ENCODE peak calls at places on chromosomes 4 and X, in eight cellular contexts. M is left kidney; R is activated T-helper 1 cell treated with Interleukin-2 at 50 U/mL for 16 hours; I is RPMI7951; S is glomerular endothelial cell; T is neural progenitor cell; O is NAMALWA; Y is activated T-cell treated with anti-CD3 and anti-CD28 coated beads, Interleukin-2, amount 50 U/mL, for 72 hours. N is an unnamed sample.
A peak's percentile ranks its signal among the peaks of the same experiment; 100 is the strongest.

GRCh38 chr4:168516841-168517240 is 20.0 kb downstream of the PALLD start:
- DNase-seq in M (no peak), R (no peak), I (peak; percentile 56), S (no peak), T (no peak), O (no peak), Y (no peak), N (no peak)

GRCh38 chr4:3074846-3075651 is 568 bp downstream of the HTT start:
- DNase-seq in M (peak; percentile 94), R (peak; percentile 3), I (peak; percentile 47), S (no peak), T (peak; percentile 88), O (peak; percentile 89), Y (peak; percentile 64), N (peak; percentile 31)

GRCh38 chr4:143700060-143700419 is 435 bp downstream of the FREM3 start:
- DNase-seq in M (peak; percentile 83), R (no peak), I (no peak), S (no peak), T (peak; percentile 19), O (no peak), Y (peak; percentile 3), N (no peak)

GRCh38 chr4:8282134-8282641 is 12.6 kb downstream of the HTRA3 start:
- DNase-seq in M (no peak), R (no peak), I (no peak), S (no peak), T (no peak), O (no peak), Y (no peak), N (no peak)

GRCh38 chr4:56619160-56619559 is 61.9 kb downstream of the HOPX start:
- DNase-seq in M (peak; percentile 52), R (no peak), I (no peak), S (no peak), T (no peak), O (no peak), Y (peak; percentile 7), N (no peak)

GRCh38 chr4:80926446-80926845 is 104.1 kb upstream of the BMP3 start:
- DNase-seq in M (no peak), R (no peak), I (no peak), S (no peak), T (no peak), O (no peak), Y (no peak), N (no peak)

GRCh38 chr4:2258091-2259035 is 3.5 kb downstream of the MXD4 start:
- DNase-seq in M (no peak), R (no peak), I (no peak), S (no peak), T (no peak), O (no peak), Y (no peak), N (no peak)

GRCh38 chr4:136750898-136751297 is 781.4 kb downstream of the PCDH18 start:
- DNase-seq in M (no peak), R (no peak), I (no peak), S (no peak), T (no peak), O (no peak), Y (no peak), N (no peak)

GRCh38 chr4:25397305-25397704 is 20.2 kb downstream of the ANAPC4 start:
- DNase-seq in M (no peak), R (no peak), I (no peak), S (no peak), T (no peak), O (no peak), Y (no peak), N (no peak)

GRCh38 chr4:108142870-108143269 is 25.9 kb downstream of the LEF1 start:
- DNase-seq in M (no peak), R (no peak), I (no peak), S (no peak), T (no peak), O (no peak), Y (no peak), N (no peak)

GRCh38 chr4:183249854-183250253 is 70.2 kb downstream of the CLDN22 start:
- DNase-seq in M (peak; percentile 74), R (no peak), I (peak; percentile 19), S (no peak), T (peak; percentile 52), O (peak; percentile 51), Y (peak; percentile 25), N (no peak)

GRCh38 chr4:101753702-101754101 is 36.8 kb upstream of the BANK1 start:
- DNase-seq in M (no peak), R (no peak), I (no peak), S (no peak), T (no peak), O (no peak), Y (no peak), N (no peak)

GRCh38 chrX:78331708-78332107 is 4.3 kb upstream of the CYSLTR1 start:
- DNase-seq in M (no peak), R (no peak), I (no peak), S (no peak), T (no peak), O (no peak), Y (no peak), N (no peak)

GRCh38 chrX:135114392-135114791 is 5.9 kb downstream of the ETDB start:
- DNase-seq in M (no peak), R (no peak), I (no peak), S (no peak), T (no peak), O (no peak), Y (no peak), N (no peak)

GRCh38 chr4:150209140-150209829 is 131.0 kb downstream of the DCLK2 start:
- DNase-seq in M (peak; percentile 78), R (no peak), I (peak; percentile 59), S (peak; percentile 54), T (peak; percentile 58), O (peak; percentile 62), Y (peak; percentile 24), N (no peak)

GRCh38 chr4:163191999-163192398 is 25.3 kb upstream of the NAF1 start:
- DNase-seq in M (no peak), R (no peak), I (no peak), S (no peak), T (no peak), O (peak; percentile 43), Y (no peak), N (no peak)

GRCh38 chr4:160611181-160611580 is 1508.3 kb downstream of the RAPGEF2 start:
- DNase-seq in M (no peak), R (no peak), I (no peak), S (no peak), T (no peak), O (no peak), Y (no peak), N (no peak)

GRCh38 chr4:88697113-88697512 is 516 bp downstream of the NAP1L5 start:
- DNase-seq in M (peak; percentile 55), R (no peak), I (peak; percentile 44), S (no peak), T (no peak), O (no peak), Y (peak; percentile 24), N (no peak)

GRCh38 chr4:118843237-118843636 is 7.3 kb upstream of the SEC24D start:
- DNase-seq in M (no peak), R (no peak), I (no peak), S (no peak), T (no peak), O (no peak), Y (no peak), N (no peak)

GRCh38 chr4:89868999-89869589 is 25.6 kb upstream of the MMRN1 start:
- DNase-seq in M (no peak), R (no peak), I (peak; percentile 1), S (no peak), T (no peak), O (no peak), Y (no peak), N (no peak)

GRCh38 chr4:56981795-56982201 is 3.1 kb downstream of the POLR2B start:
- DNase-seq in M (no peak), R (no peak), I (peak; percentile 20), S (peak; percentile 72), T (no peak), O (no peak), Y (no peak), N (no peak)

GRCh38 chr4:145619639-145619996 is 433 bp downstream of the MMAA start:
- DNase-seq in M (peak; percentile 89), R (peak; percentile 7), I (peak; percentile 47), S (no peak), T (no peak), O (no peak), Y (peak; percentile 72), N (peak; percentile 32)

GRCh38 chrX:121802881-121803412 is 755.5 kb downstream of the GLUD2 start:
- DNase-seq in M (no peak), R (no peak), I (peak; percentile 54), S (no peak), T (no peak), O (no peak), Y (no peak), N (no peak)

GRCh38 chr4:73609688-73610087 is 10.5 kb downstream of the RASSF6 start:
- DNase-seq in M (no peak), R (no peak), I (peak; percentile 42), S (peak; percentile 68), T (no peak), O (no peak), Y (no peak), N (no peak)

GRCh38 chr4:73477176-73477575 is 4.4 kb upstream of the AFM start:
- DNase-seq in M (no peak), R (no peak), I (no peak), S (no peak), T (no peak), O (no peak), Y (no peak), N (no peak)

GRCh38 chr4:144338834-144339233 is 198.3 kb upstream of the GYPA start:
- DNase-seq in M (peak; percentile 58), R (no peak), I (no peak), S (no peak), T (no peak), O (no peak), Y (no peak), N (no peak)

GRCh38 chr4:6226506-6226905 is 26.2 kb upstream of the JAKMIP1 start:
- DNase-seq in M (no peak), R (no peak), I (no peak), S (no peak), T (no peak), O (no peak), Y (no peak), N (no peak)

GRCh38 chr4:59374416-59374815 is 1825.7 kb upstream of the ADGRL3 start:
- DNase-seq in M (no peak), R (no peak), I (no peak), S (no peak), T (no peak), O (peak; percentile 26), Y (no peak), N (no peak)

GRCh38 chr4:41144812-41145211 is 69.5 kb downstream of the APBB2 start:
- DNase-seq in M (no peak), R (no peak), I (peak; percentile 24), S (no peak), T (no peak), O (no peak), Y (no peak), N (no peak)

GRCh38 chrX:108000751-108001150 is 18.6 kb upstream of the TEX13B start:
- DNase-seq in M (no peak), R (no peak), I (no peak), S (no peak), T (no peak), O (no peak), Y (no peak), N (no peak)

GRCh38 chr4:40183615-40184411 is 13.0 kb upstream of the RHOH start:
- DNase-seq in M (no peak), R (no peak), I (no peak), S (no peak), T (no peak), O (peak; percentile 69), Y (no peak), N (no peak)

GRCh38 chr4:4379540-4380087 is 7.3 kb upstream of the NSG1 start:
- DNase-seq in M (no peak), R (no peak), I (no peak), S (no peak), T (no peak), O (no peak), Y (no peak), N (no peak)

GRCh38 chr4:189912170-189912569 is 28.5 kb upstream of the FRG1 start:
- DNase-seq in M (no peak), R (no peak), I (no peak), S (no peak), T (peak; percentile 5), O (peak; percentile 33), Y (no peak), N (no peak)

GRCh38 chr4:83125738-83126141 is 11.2 kb upstream of the PLAC8 start:
- DNase-seq in M (no peak), R (no peak), I (no peak), S (no peak), T (no peak), O (no peak), Y (no peak), N (no peak)